ENCODE peak calls at places on chromosome 22, in eight cellular contexts. W, E, K, D, V, H, O and N are unnamed samples.

GRCh38 chr22:41929158-41929896 is 2.7 kb upstream of the TNFRSF13C start:
- DNase-seq in W (no peak), E (no peak), K (no peak), D (no peak), V (no peak), H (no peak), O (no peak), N (no peak)

GRCh38 chr22:30538280-30538679 is 8.3 kb downstream of the SEC14L6 start:
- DNase-seq in W (no peak), E (no peak), K (no peak), D (no peak), V (no peak), H (no peak), O (no peak), N (no peak)

GRCh38 chr22:29717789-29718188 is 2.0 kb upstream of the CABP7 start:
- DNase-seq in W (no peak), E (no peak), K (no peak), D (no peak), V (no peak), H (no peak), O (no peak), N (no peak)

GRCh38 chr22:37353839-37354238 is 71.5 kb downstream of the CYTH4 start:
- DNase-seq in W (no peak), E (no peak), K (no peak), D (no peak), V (no peak), H (no peak), O (no peak), N (no peak)

GRCh38 chr22:45676024-45676423 is 4.4 kb downstream of the ATXN10 start:
- DNase-seq in W (no peak), E (no peak), K (no peak), D (no peak), V (no peak), H (no peak), O (no peak), N (no peak)

GRCh38 chr22:47090591-47091240 is 328.3 kb downstream of the TBC1D22A start:
- DNase-seq in W (peak), E (no peak), K (no peak), D (no peak), V (peak), H (no peak), O (no peak), N (peak)

GRCh38 chr22:22424956-22425355 is 83.6 kb downstream of the ZNF280B start:
- DNase-seq in W (no peak), E (no peak), K (no peak), D (no peak), V (no peak), H (no peak), O (no peak), N (no peak)

GRCh38 chr22:38239101-38239761 is 33.6 kb downstream of the TMEM184B start:
- DNase-seq in W (no peak), E (peak), K (peak), D (no peak), V (no peak), H (no peak), O (no peak), N (no peak)

GRCh38 chr22:49999063-49999900 is 13.3 kb downstream of the IL17REL start:
- DNase-seq in W (peak), E (no peak), K (no peak), D (no peak), V (peak), H (peak), O (no peak), N (peak)

GRCh38 chr22:45717787-45718186 is 46.2 kb downstream of the ATXN10 start:
- DNase-seq in W (no peak), E (no peak), K (peak), D (no peak), V (no peak), H (no peak), O (no peak), N (no peak)

GRCh38 chr22:35480143-35480542 is 60.5 kb upstream of the RASD2 start:
- DNase-seq in W (no peak), E (no peak), K (no peak), D (no peak), V (no peak), H (no peak), O (no peak), N (no peak)

GRCh38 chr22:48711669-48712068 is 1116.0 kb downstream of the BRD1 start:
- DNase-seq in W (no peak), E (no peak), K (no peak), D (no peak), V (no peak), H (no peak), O (no peak), N (no peak)

GRCh38 chr22:38106814-38107578 is 3.5 kb downstream of the BAIAP2L2 start:
- DNase-seq in W (no peak), E (no peak), K (no peak), D (no peak), V (no peak), H (no peak), O (no peak), N (no peak)

GRCh38 chr22:46467006-46467405 is 70.4 kb downstream of the CELSR1 start:
- DNase-seq in W (no peak), E (no peak), K (no peak), D (no peak), V (no peak), H (no peak), O (no peak), N (no peak)

GRCh38 chr22:44684506-44685383 is 17.3 kb upstream of the PRR5 start:
- DNase-seq in W (peak), E (peak), K (peak), D (peak), V (peak), H (peak), O (peak), N (peak)

GRCh38 chr22:24455039-24455438 is 27.6 kb downstream of the ADORA2A start:
- DNase-seq in W (no peak), E (no peak), K (no peak), D (no peak), V (no peak), H (no peak), O (no peak), N (no peak)

GRCh38 chr22:42442746-42443145 is 10.5 kb upstream of the NFAM1 start:
- DNase-seq in W (no peak), E (no peak), K (no peak), D (no peak), V (no peak), H (no peak), O (no peak), N (no peak)

GRCh38 chr22:49196046-49196511 is 631.6 kb downstream of the BRD1 start:
- DNase-seq in W (no peak), E (no peak), K (no peak), D (no peak), V (no peak), H (no peak), O (no peak), N (no peak)